ENCODE peak calls at places on chromosomes 2 and 18, in six cellular contexts. I is HepG2, G is endothelial cell of umbilical vein, J is A549, A is K562, F is GM12878. Q is an unnamed sample.

GRCh38 chr18:3983351-3983969 is 471.6 kb downstream of the DLGAP1 start:
- DNase-seq in J (peak), F (no peak), A (no peak), I (no peak), G (no peak), Q (no peak)

GRCh38 chr18:67475673-67476072 is 40.8 kb downstream of the DSEL start:
- DNase-seq in A (no peak), F (no peak), I (no peak), J (no peak), G (no peak), Q (peak)

GRCh38 chr2:5230443-5230842 is 461.7 kb upstream of the SOX11 start:
- DNase-seq in I (no peak), A (no peak), G (no peak), F (no peak), J (no peak), Q (no peak)

GRCh38 chr18:2970344-2970743 is 42.6 kb downstream of the LPIN2 start:
- DNase-seq in I (no peak), J (no peak), F (no peak), G (no peak), A (no peak), Q (no peak)

GRCh38 chr2:128304715-128305554 is 13.7 kb downstream of the HS6ST1 start:
- DNase-seq in A (no peak), F (no peak), I (peak), J (no peak), G (peak), Q (no peak)

GRCh38 chr2:239818086-239818485 is 207.1 kb downstream of the NDUFA10 start:
- DNase-seq in F (no peak), J (no peak), I (no peak), G (no peak), A (no peak), Q (no peak)

GRCh38 chr2:13240061-13240460 is 523.3 kb downstream of the TRIB2 start:
- DNase-seq in J (no peak), I (no peak), G (no peak), F (no peak), A (no peak), Q (no peak)

GRCh38 chr2:218964041-218964771 is 4.7 kb downstream of the CDK5R2 start:
- DNase-seq in G (no peak), J (no peak), I (no peak), F (no peak), A (peak), Q (no peak)

GRCh38 chr2:105737980-105738657 is 6.6 kb upstream of the NCK2 start:
- DNase-seq in F (no peak), J (no peak), G (no peak), I (no peak), A (no peak), Q (no peak)

GRCh38 chr18:50662177-50662576 is 102.3 kb downstream of the MAPK4 start:
- DNase-seq in I (peak), G (no peak), A (peak), F (no peak), J (no peak), Q (peak)

GRCh38 chr18:50656841-50657470 is 97.1 kb downstream of the MAPK4 start:
- DNase-seq in F (no peak), J (no peak), G (no peak), A (no peak), I (no peak), Q (peak)

GRCh38 chr18:50661013-50661412 is 101.1 kb downstream of the MAPK4 start:
- DNase-seq in F (no peak), A (no peak), I (no peak), G (no peak), J (no peak), Q (no peak)

GRCh38 chr18:50658601-50659000 is 98.7 kb downstream of the MAPK4 start:
- DNase-seq in G (no peak), J (no peak), A (no peak), I (no peak), F (no peak), Q (no peak)

GRCh38 chr18:50659091-50660003 is 99.5 kb downstream of the MAPK4 start:
- DNase-seq in A (no peak), G (no peak), I (peak), F (no peak), J (peak), Q (peak)
- TF ChIP-seq MYC in A (no peak), G (no peak), I (no peak), F (no peak), J (no peak), Q (no peak)

DNA sequence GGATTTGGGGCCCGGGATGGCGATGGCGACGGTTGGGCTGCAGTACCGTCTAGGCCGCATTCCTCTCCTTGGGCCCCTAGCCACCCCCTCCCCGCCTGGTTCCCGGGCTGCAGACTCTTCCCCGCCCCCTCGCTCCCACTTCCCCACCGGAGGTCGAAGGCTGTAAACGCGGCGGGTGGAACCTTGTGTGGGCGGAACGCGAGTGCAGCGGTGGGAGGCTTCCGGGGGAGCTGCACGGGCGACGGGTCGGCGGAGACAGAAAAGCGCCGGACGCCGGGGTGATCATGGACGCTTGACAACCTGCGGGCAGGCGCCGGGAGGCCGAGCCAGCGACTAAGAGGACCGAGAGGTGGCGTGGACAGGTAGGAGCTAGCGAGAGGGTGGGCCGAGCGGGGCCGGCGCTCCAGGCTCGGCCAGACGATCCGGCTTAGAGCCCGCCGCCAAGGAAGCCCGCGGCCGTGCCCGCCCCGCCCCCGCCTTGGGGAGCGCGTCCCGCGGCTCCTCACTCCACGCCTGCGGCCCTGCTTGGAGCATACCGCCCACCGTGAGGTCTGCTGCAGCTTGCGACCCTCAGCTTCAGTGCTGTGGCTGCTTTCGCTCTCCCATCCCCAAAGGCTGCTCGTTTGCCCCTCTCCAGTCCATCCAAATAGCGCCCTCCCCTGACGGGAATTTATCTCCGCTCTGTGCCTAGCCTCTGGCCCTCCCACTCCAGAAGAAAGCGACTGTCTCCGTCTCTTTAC is at the start of gene COPS7B:
- DNase-seq in G (peak), A (peak), F (peak), I (peak), J (peak), Q (peak)
- TF ChIP-seq CTCF in G (peak), A (peak), F (peak), I (peak), J (peak), Q (peak)

DNA sequence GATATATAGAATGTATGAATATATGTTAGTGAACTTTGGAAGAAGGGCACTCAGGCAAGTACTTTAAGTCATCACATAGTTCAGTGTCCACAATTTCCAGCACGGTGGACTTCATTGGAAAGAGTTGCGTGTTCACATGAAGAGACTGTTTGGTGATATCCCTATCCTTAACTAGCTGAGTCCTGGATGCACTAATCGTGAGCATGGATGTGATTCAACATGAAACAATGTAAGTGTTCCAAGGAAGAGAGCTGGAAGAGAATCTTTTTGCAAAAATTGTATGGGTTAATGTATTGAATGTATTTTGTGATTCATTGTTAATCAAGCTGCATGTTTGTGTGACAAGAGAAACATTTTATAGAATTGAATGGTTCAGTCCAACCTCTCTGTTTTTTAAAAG is 8.4 kb downstream of the XRCC5 start:
- DNase-seq in F (no peak), A (no peak), G (no peak), J (no peak), I (no peak), Q (no peak)
- TF ChIP-seq POLR2A in F (no peak), A (no peak), G (no peak), J (no peak), I (no peak), Q (no peak)

GRCh38 chr2:96115631-96116423 is 544 bp downstream of the ADRA2B start:
- DNase-seq in I (no peak), A (no peak), F (no peak), J (no peak), G (no peak), Q (no peak)
- TF ChIP-seq MYC in I (no peak), A (no peak), F (no peak), J (no peak), G (no peak), Q (no peak)

DNA sequence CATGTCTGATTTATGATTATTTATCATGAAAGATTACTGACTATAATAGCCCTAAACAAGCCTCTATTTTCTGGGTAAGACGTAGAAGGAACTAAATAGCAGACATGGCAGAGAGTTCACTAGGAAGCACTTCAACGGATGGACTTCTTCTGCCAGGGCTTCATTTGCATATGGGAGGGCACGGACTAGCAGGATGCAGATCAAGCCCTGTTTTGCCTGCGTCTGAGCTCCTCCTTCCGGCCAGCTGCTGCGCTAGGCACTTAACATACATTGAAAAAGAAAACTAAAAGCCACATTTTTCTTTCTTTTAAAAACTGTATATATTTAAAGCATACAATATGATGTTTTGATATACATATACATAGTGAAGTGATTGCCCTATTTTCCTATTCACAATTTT is 340.0 kb upstream of the MEX3C start:
- DNase-seq in A (no peak), G (no peak), I (no peak), J (no peak), F (peak), Q (peak)
- TF ChIP-seq CTCF in A (no peak), G (no peak), I (no peak), J (no peak), F (peak), Q (peak)

GRCh38 chr2:42100696-42101585 is 53.1 kb downstream of the PKDCC start:
- DNase-seq in J (no peak), G (peak), F (no peak), I (no peak), A (no peak), Q (peak)
- TF ChIP-seq POLR2A in J (no peak), G (no peak), F (peak), I (no peak), A (no peak), Q (no peak)

Q was measured in NB4.